ENCODE peak calls at places on chromosomes 1 and 21, in seven cellular contexts. One of them, this sample, is unnamed. For H3K4me1, the result is how much of the 10 kb centered on the place peaks cover.

GRCh38 chr1:15948091-15948591 is 27.8 kb downstream of the ZBTB17 start:
- DNase-seq in H1: no peak
- DNase-seq in prostate gland: no peak
- DNase-seq in HCT116: no peak
- DNase-seq in transverse colon: no peak
- DNase-seq in breast epithelium: no peak
- DNase-seq in esophagus muscularis mucosa: no peak
- DNase-seq in this sample: no peak

GRCh38 chr1:153663211-153663610 is 4.7 kb downstream of the SNAPIN start:
- DNase-seq in H1: no peak
- DNase-seq in prostate gland: no peak
- DNase-seq in HCT116: no peak
- DNase-seq in transverse colon: no peak
- DNase-seq in breast epithelium: no peak
- DNase-seq in esophagus muscularis mucosa: no peak
- DNase-seq in this sample: no peak

GRCh38 chr1:20574686-20575543 is 14.0 kb upstream of the CDA start:
- DNase-seq in H1: peak
- DNase-seq in prostate gland: peak
- DNase-seq in HCT116: peak
- DNase-seq in transverse colon: peak
- DNase-seq in breast epithelium: peak
- DNase-seq in esophagus muscularis mucosa: no peak
- DNase-seq in this sample: peak

GRCh38 chr1:117782056-117782455 is 147.4 kb downstream of the GDAP2 start:
- DNase-seq in H1: no peak
- DNase-seq in prostate gland: no peak
- DNase-seq in HCT116: no peak
- DNase-seq in transverse colon: no peak
- DNase-seq in breast epithelium: no peak
- DNase-seq in esophagus muscularis mucosa: no peak
- DNase-seq in this sample: no peak

GRCh38 chr1:65066766-65067490 is 81.1 kb upstream of the AK4 start:
- DNase-seq in H1: no peak
- DNase-seq in prostate gland: peak
- DNase-seq in HCT116: peak
- DNase-seq in transverse colon: peak
- DNase-seq in breast epithelium: peak
- DNase-seq in esophagus muscularis mucosa: peak
- DNase-seq in this sample: peak

GRCh38 chr1:223401873-223402789 is 8.9 kb downstream of the CCDC185 start:
- DNase-seq in H1: no peak
- DNase-seq in prostate gland: no peak
- DNase-seq in HCT116: peak
- DNase-seq in transverse colon: no peak
- DNase-seq in breast epithelium: no peak
- DNase-seq in esophagus muscularis mucosa: no peak
- DNase-seq in this sample: no peak

GRCh38 chr1:17197696-17198095 is 7.2 kb upstream of the PADI1 start:
- DNase-seq in H1: no peak
- DNase-seq in prostate gland: no peak
- DNase-seq in HCT116: no peak
- DNase-seq in transverse colon: no peak
- DNase-seq in breast epithelium: no peak
- DNase-seq in esophagus muscularis mucosa: no peak
- DNase-seq in this sample: peak

GRCh38 chr1:54052470-54052933 is 502 bp downstream of the TMEM59 start:
- DNase-seq in H1: no peak
- DNase-seq in prostate gland: peak
- DNase-seq in HCT116: no peak
- DNase-seq in transverse colon: peak
- DNase-seq in breast epithelium: no peak
- DNase-seq in esophagus muscularis mucosa: no peak
- DNase-seq in this sample: peak

GRCh38 chr1:240226102-240226501 is 134.4 kb downstream of the FMN2 start:
- DNase-seq in H1: no peak
- DNase-seq in prostate gland: no peak
- DNase-seq in HCT116: no peak
- DNase-seq in transverse colon: no peak
- DNase-seq in breast epithelium: no peak
- DNase-seq in esophagus muscularis mucosa: no peak
- DNase-seq in this sample: no peak

GRCh38 chr1:112727716-112728115 is 12.6 kb upstream of the PPM1J start:
- DNase-seq in H1: no peak
- DNase-seq in prostate gland: no peak
- DNase-seq in HCT116: no peak
- DNase-seq in transverse colon: no peak
- DNase-seq in breast epithelium: no peak
- DNase-seq in esophagus muscularis mucosa: no peak
- DNase-seq in this sample: no peak

GRCh38 chr1:178362784-178363183 is 134.0 kb downstream of the CLEC20A start:
- DNase-seq in H1: no peak
- DNase-seq in prostate gland: no peak
- DNase-seq in HCT116: no peak
- DNase-seq in transverse colon: no peak
- DNase-seq in breast epithelium: no peak
- DNase-seq in esophagus muscularis mucosa: no peak
- DNase-seq in this sample: no peak

GRCh38 chr1:84492726-84493125 is 13.5 kb upstream of the SPATA1 start:
- DNase-seq in H1: no peak
- DNase-seq in prostate gland: no peak
- DNase-seq in HCT116: no peak
- DNase-seq in transverse colon: no peak
- DNase-seq in breast epithelium: no peak
- DNase-seq in esophagus muscularis mucosa: no peak
- DNase-seq in this sample: no peak

GRCh38 chr1:40141878-40142535 is 19.2 kb upstream of the RLF start:
- DNase-seq in H1: no peak
- DNase-seq in prostate gland: no peak
- DNase-seq in HCT116: no peak
- DNase-seq in transverse colon: no peak
- DNase-seq in breast epithelium: no peak
- DNase-seq in esophagus muscularis mucosa: no peak
- DNase-seq in this sample: no peak

GRCh38 chr21:24716306-24716918 is 890.9 kb downstream of the MRPL39 start:
- DNase-seq in H1: no peak
- DNase-seq in prostate gland: no peak
- DNase-seq in HCT116: no peak
- DNase-seq in transverse colon: no peak
- DNase-seq in breast epithelium: no peak
- DNase-seq in esophagus muscularis mucosa: no peak
- DNase-seq in this sample: no peak

GRCh38 chr21:29585462-29585861 is 286.7 kb downstream of the BACH1 start:
- DNase-seq in H1: no peak
- DNase-seq in prostate gland: no peak
- DNase-seq in HCT116: no peak
- DNase-seq in transverse colon: no peak
- DNase-seq in breast epithelium: no peak
- DNase-seq in esophagus muscularis mucosa: no peak
- DNase-seq in this sample: no peak

GRCh38 chr1:114025609-114026401 is 46.5 kb downstream of the OLFML3 start:
- DNase-seq in H1: no peak
- DNase-seq in prostate gland: no peak
- DNase-seq in HCT116: no peak
- DNase-seq in transverse colon: no peak
- DNase-seq in breast epithelium: no peak
- DNase-seq in esophagus muscularis mucosa: no peak
- DNase-seq in this sample: no peak

GRCh38 chr1:97712980-97713379 is 207.9 kb downstream of the DPYD start:
- DNase-seq in H1: no peak
- DNase-seq in prostate gland: no peak
- DNase-seq in HCT116: no peak
- DNase-seq in transverse colon: no peak
- DNase-seq in breast epithelium: no peak
- DNase-seq in esophagus muscularis mucosa: no peak
- DNase-seq in this sample: no peak

GRCh38 chr1:153728305-153729066 is 636 bp downstream of the INTS3 start:
- DNase-seq in H1: no peak
- DNase-seq in prostate gland: peak
- DNase-seq in HCT116: no peak
- DNase-seq in transverse colon: peak
- DNase-seq in breast epithelium: no peak
- DNase-seq in esophagus muscularis mucosa: no peak
- DNase-seq in this sample: no peak

GRCh38 chr1:201506573-201507567 is at the start of gene CSRP1:
- DNase-seq in H1: no peak
- DNase-seq in prostate gland: peak
- DNase-seq in HCT116: peak
- DNase-seq in transverse colon: peak
- DNase-seq in breast epithelium: peak
- DNase-seq in esophagus muscularis mucosa: peak
- DNase-seq in this sample: peak

GRCh38 chr1:201510734-201511133 is 3.8 kb upstream of the CSRP1 start:
- DNase-seq in H1: no peak
- DNase-seq in prostate gland: no peak
- DNase-seq in HCT116: no peak
- DNase-seq in transverse colon: no peak
- DNase-seq in breast epithelium: no peak
- DNase-seq in esophagus muscularis mucosa: no peak
- DNase-seq in this sample: no peak

GRCh38 chr1:201511396-201511795 is 4.5 kb upstream of the CSRP1 start:
- DNase-seq in H1: no peak
- DNase-seq in prostate gland: no peak
- DNase-seq in HCT116: no peak
- DNase-seq in transverse colon: no peak
- DNase-seq in breast epithelium: no peak
- DNase-seq in esophagus muscularis mucosa: no peak
- DNase-seq in this sample: no peak

GRCh38 chr1:201509601-201510374 is 2.9 kb upstream of the CSRP1 start:
- DNase-seq in H1: no peak
- DNase-seq in prostate gland: no peak
- DNase-seq in HCT116: no peak
- DNase-seq in transverse colon: no peak
- DNase-seq in breast epithelium: no peak
- DNase-seq in esophagus muscularis mucosa: no peak
- DNase-seq in this sample: no peak

GRCh38 chr1:201508809-201509208 is 1.9 kb upstream of the CSRP1 start:
- DNase-seq in H1: no peak
- DNase-seq in prostate gland: no peak
- DNase-seq in HCT116: no peak
- DNase-seq in transverse colon: no peak
- DNase-seq in breast epithelium: no peak
- DNase-seq in esophagus muscularis mucosa: no peak
- DNase-seq in this sample: no peak
- H3K4me1 ChIP-seq in H1: under half
- H3K4me1 ChIP-seq in prostate gland: under half
- H3K4me1 ChIP-seq in HCT116: under half
- H3K4me1 ChIP-seq in transverse colon: half or more
- H3K4me1 ChIP-seq in breast epithelium: under half
- H3K4me1 ChIP-seq in esophagus muscularis mucosa: half or more
- H3K4me1 ChIP-seq in this sample: half or more

GRCh38 chr1:94597701-94598100 is 56.1 kb upstream of the F3 start:
- DNase-seq in H1: no peak
- DNase-seq in prostate gland: no peak
- DNase-seq in HCT116: no peak
- DNase-seq in transverse colon: no peak
- DNase-seq in breast epithelium: no peak
- DNase-seq in esophagus muscularis mucosa: no peak
- DNase-seq in this sample: no peak

GRCh38 chr1:94600556-94600955 is 59.0 kb upstream of the F3 start:
- DNase-seq in H1: no peak
- DNase-seq in prostate gland: no peak
- DNase-seq in HCT116: no peak
- DNase-seq in transverse colon: no peak
- DNase-seq in breast epithelium: no peak
- DNase-seq in esophagus muscularis mucosa: peak
- DNase-seq in this sample: no peak

GRCh38 chr1:94602312-94602711 is 60.8 kb upstream of the F3 start:
- DNase-seq in H1: no peak
- DNase-seq in prostate gland: no peak
- DNase-seq in HCT116: no peak
- DNase-seq in transverse colon: peak
- DNase-seq in breast epithelium: no peak
- DNase-seq in esophagus muscularis mucosa: no peak
- DNase-seq in this sample: no peak

GRCh38 chr1:94596260-94596659 is 54.7 kb upstream of the F3 start:
- DNase-seq in H1: peak
- DNase-seq in prostate gland: no peak
- DNase-seq in HCT116: no peak
- DNase-seq in transverse colon: no peak
- DNase-seq in breast epithelium: no peak
- DNase-seq in esophagus muscularis mucosa: no peak
- DNase-seq in this sample: no peak

GRCh38 chr1:94599090-94599813 is 57.7 kb upstream of the F3 start:
- DNase-seq in H1: no peak
- DNase-seq in prostate gland: peak
- DNase-seq in HCT116: no peak
- DNase-seq in transverse colon: no peak
- DNase-seq in breast epithelium: no peak
- DNase-seq in esophagus muscularis mucosa: peak
- DNase-seq in this sample: no peak
- TF ChIP-seq POLR2AphosphoS5 in H1: no peak
- TF ChIP-seq POLR2AphosphoS5 in prostate gland: no peak
- TF ChIP-seq POLR2AphosphoS5 in HCT116: no peak
- TF ChIP-seq POLR2AphosphoS5 in transverse colon: no peak
- TF ChIP-seq POLR2AphosphoS5 in breast epithelium: no peak
- TF ChIP-seq POLR2AphosphoS5 in esophagus muscularis mucosa: no peak
- TF ChIP-seq POLR2AphosphoS5 in this sample: no peak

GRCh38 chr21:34263629-34264028 is 100.2 kb upstream of the KCNE2 start:
- DNase-seq in H1: no peak
- DNase-seq in prostate gland: no peak
- DNase-seq in HCT116: no peak
- DNase-seq in transverse colon: no peak
- DNase-seq in breast epithelium: no peak
- DNase-seq in esophagus muscularis mucosa: no peak
- DNase-seq in this sample: no peak
- TF ChIP-seq POLR2A in H1: no peak
- TF ChIP-seq POLR2A in prostate gland: no peak
- TF ChIP-seq POLR2A in HCT116: no peak
- TF ChIP-seq POLR2A in transverse colon: no peak
- TF ChIP-seq POLR2A in breast epithelium: no peak
- TF ChIP-seq POLR2A in esophagus muscularis mucosa: no peak
- TF ChIP-seq POLR2A in this sample: no peak

GRCh38 chr1:181676269-181676668 is 193.0 kb downstream of the CACNA1E start:
- DNase-seq in H1: no peak
- DNase-seq in prostate gland: no peak
- DNase-seq in HCT116: peak
- DNase-seq in transverse colon: peak
- DNase-seq in breast epithelium: no peak
- DNase-seq in esophagus muscularis mucosa: no peak
- DNase-seq in this sample: no peak

GRCh38 chr1:181685216-181685615 is 201.9 kb downstream of the CACNA1E start:
- DNase-seq in H1: no peak
- DNase-seq in prostate gland: no peak
- DNase-seq in HCT116: no peak
- DNase-seq in transverse colon: no peak
- DNase-seq in breast epithelium: no peak
- DNase-seq in esophagus muscularis mucosa: no peak
- DNase-seq in this sample: no peak

GRCh38 chr1:181675625-181676024 is 192.3 kb downstream of the CACNA1E start:
- DNase-seq in H1: no peak
- DNase-seq in prostate gland: no peak
- DNase-seq in HCT116: no peak
- DNase-seq in transverse colon: no peak
- DNase-seq in breast epithelium: no peak
- DNase-seq in esophagus muscularis mucosa: no peak
- DNase-seq in this sample: no peak

GRCh38 chr1:181680871-181681270 is 197.6 kb downstream of the CACNA1E start:
- DNase-seq in H1: no peak
- DNase-seq in prostate gland: no peak
- DNase-seq in HCT116: no peak
- DNase-seq in transverse colon: no peak
- DNase-seq in breast epithelium: no peak
- DNase-seq in esophagus muscularis mucosa: no peak
- DNase-seq in this sample: no peak

GRCh38 chr1:181680332-181680731 is 197.0 kb downstream of the CACNA1E start:
- DNase-seq in H1: no peak
- DNase-seq in prostate gland: no peak
- DNase-seq in HCT116: no peak
- DNase-seq in transverse colon: no peak
- DNase-seq in breast epithelium: no peak
- DNase-seq in esophagus muscularis mucosa: no peak
- DNase-seq in this sample: no peak
- H3K4me1 ChIP-seq in H1: under half
- H3K4me1 ChIP-seq in prostate gland: under half
- H3K4me1 ChIP-seq in HCT116: under half
- H3K4me1 ChIP-seq in transverse colon: under half
- H3K4me1 ChIP-seq in breast epithelium: under half
- H3K4me1 ChIP-seq in esophagus muscularis mucosa: under half
- H3K4me1 ChIP-seq in this sample: under half